ENCODE peak calls at places on chromosomes 2 and 18, in four cellular contexts. T is activated naive CD4-positive, alpha-beta T cell treated with anti-CD3 and anti-CD28 coated beads for 36 hours; U is CD4-positive, alpha-beta T cell; V is stimulated activated CD4-positive, alpha-beta T cell treated with anti-CD3 and anti-CD28 coated beads, Interleukin-4, amount 100 ng/mL, for 1 hour. R is an unnamed sample.

GRCh38 chr2:223008936-223009335 is 43.1 kb upstream of the KCNE4 start:
- DNase-seq in T (no peak), U (no peak), V (no peak), R (no peak)

GRCh38 chr2:223044092-223044836 is 7.7 kb upstream of the KCNE4 start:
- DNase-seq in T (no peak), U (no peak), V (no peak), R (peak; percentile 51)

GRCh38 chr2:1784087-1784486 is 39.8 kb upstream of the PXDN start:
- DNase-seq in T (no peak), U (no peak), V (no peak), R (no peak)

GRCh38 chr2:19667536-19667949 is 234.2 kb downstream of the TTC32 start:
- DNase-seq in T (no peak), U (no peak), V (no peak), R (peak; percentile 40)

GRCh38 chr2:95138702-95139101 is 17.1 kb upstream of the MRPS5 start:
- DNase-seq in T (no peak), U (no peak), V (no peak), R (no peak)

GRCh38 chr2:56266761-56267411 is 83.1 kb downstream of the CCDC85A start:
- DNase-seq in T (no peak), U (no peak), V (no peak), R (no peak)

GRCh38 chr18:8351173-8351572 is 258.1 kb upstream of the RAB12 start:
- DNase-seq in T (no peak), U (no peak), V (no peak), R (no peak)

GRCh38 chr2:39304200-39304599 is 60.4 kb upstream of the CDKL4 start:
- DNase-seq in T (no peak), U (no peak), V (no peak), R (no peak)

GRCh38 chr2:120885311-120885710 is 149.6 kb downstream of the GLI2 start:
- DNase-seq in T (no peak), U (no peak), V (no peak), R (no peak)

GRCh38 chr2:15770148-15770547 is 170.2 kb upstream of the MYCN start:
- DNase-seq in T (no peak), U (no peak), V (no peak), R (no peak)

GRCh38 chr18:58842978-58843661 is 21.6 kb upstream of the ZNF532 start:
- DNase-seq in T (no peak), U (no peak), V (no peak), R (no peak)